ENCODE peak calls at places on chromosomes 12 and 14, in seven cellular contexts. P, X, S, Y, A, R and W are unnamed samples.

GRCh38 chr12:92735131-92735721 is 32.4 kb downstream of the PLEKHG7 start:
- DNase-seq in P (peak), X (no peak), S (no peak), Y (no peak), A (peak), R (no peak), W (peak)

GRCh38 chr12:126369487-126370463 is 1304.5 kb downstream of the AACS start:
- DNase-seq in P (peak), X (no peak), S (no peak), Y (no peak), A (no peak), R (no peak), W (no peak)

GRCh38 chr12:98741615-98742265 is 96.7 kb downstream of the APAF1 start:
- DNase-seq in P (peak), X (no peak), S (peak), Y (no peak), A (no peak), R (no peak), W (no peak)

GRCh38 chr14:67911506-67911905 is 91.9 kb downstream of the RAD51B start:
- DNase-seq in P (peak), X (no peak), S (no peak), Y (no peak), A (no peak), R (no peak), W (no peak)

GRCh38 chr12:120774169-120774916 is 48.7 kb downstream of the ACADS start:
- DNase-seq in P (peak), X (no peak), S (no peak), Y (no peak), A (no peak), R (no peak), W (peak)

GRCh38 chr14:30193056-30193455 is 265.4 kb upstream of the PRKD1 start:
- DNase-seq in P (no peak), X (no peak), S (no peak), Y (no peak), A (no peak), R (no peak), W (no peak)

GRCh38 chr14:90275820-90276219 is 19.5 kb downstream of the PSMC1 start:
- DNase-seq in P (no peak), X (no peak), S (peak), Y (no peak), A (no peak), R (no peak), W (peak)

GRCh38 chr12:24991209-24992049 is 42.5 kb upstream of the BCAT1 start:
- DNase-seq in P (peak), X (no peak), S (peak), Y (peak), A (peak), R (no peak), W (peak)

GRCh38 chr14:31172084-31172483 is 35.5 kb downstream of the HECTD1 start:
- DNase-seq in P (peak), X (no peak), S (no peak), Y (no peak), A (no peak), R (no peak), W (no peak)

GRCh38 chr12:109626378-109627115 is 53.0 kb downstream of the MVK start:
- DNase-seq in P (no peak), X (no peak), S (no peak), Y (no peak), A (no peak), R (no peak), W (no peak)

GRCh38 chr12:124700810-124701594 is 133.6 kb upstream of the NCOR2 start:
- DNase-seq in P (no peak), X (no peak), S (no peak), Y (no peak), A (peak), R (no peak), W (no peak)

GRCh38 chr14:91946313-91947195 is 940 bp downstream of the FBLN5 start:
- DNase-seq in P (peak), X (no peak), S (no peak), Y (no peak), A (no peak), R (no peak), W (no peak)

GRCh38 chr14:44379292-44379977 is 127.6 kb downstream of the FSCB start:
- DNase-seq in P (no peak), X (no peak), S (no peak), Y (no peak), A (no peak), R (no peak), W (no peak)

GRCh38 chr12:10210225-10210624 is 2.5 kb upstream of the GABARAPL1 start:
- DNase-seq in P (no peak), X (no peak), S (no peak), Y (no peak), A (no peak), R (no peak), W (no peak)

GRCh38 chr14:93018401-93018800 is 95.5 kb downstream of the CHGA start:
- DNase-seq in P (no peak), X (no peak), S (no peak), Y (no peak), A (no peak), R (no peak), W (no peak)

GRCh38 chr14:69298131-69299071 is 38.4 kb downstream of the GALNT16 start:
- DNase-seq in P (no peak), X (no peak), S (no peak), Y (no peak), A (no peak), R (no peak), W (no peak)

GRCh38 chr12:116434155-116435065 is 124.8 kb upstream of the MAP1LC3B2 start:
- DNase-seq in P (peak), X (peak), S (no peak), Y (no peak), A (no peak), R (no peak), W (peak)

GRCh38 chr14:60565211-60565610 is 56.3 kb downstream of the SIX6 start:
- DNase-seq in P (peak), X (no peak), S (no peak), Y (no peak), A (no peak), R (no peak), W (peak)

GRCh38 chr12:111798182-111798581 is 31.4 kb downstream of the ALDH2 start:
- DNase-seq in P (no peak), X (no peak), S (no peak), Y (no peak), A (no peak), R (no peak), W (no peak)

GRCh38 chr12:26971963-26972362 is 33.7 kb downstream of the FGFR1OP2 start:
- DNase-seq in P (no peak), X (no peak), S (peak), Y (no peak), A (no peak), R (no peak), W (no peak)

GRCh38 chr12:53044052-53044581 is 5.7 kb upstream of the TNS2 start:
- DNase-seq in P (no peak), X (no peak), S (no peak), Y (no peak), A (no peak), R (no peak), W (peak)

GRCh38 chr12:91264178-91264577 is 81.6 kb upstream of the DCN start:
- DNase-seq in P (peak), X (no peak), S (no peak), Y (no peak), A (no peak), R (no peak), W (no peak)

GRCh38 chr12:46209914-46210834 is 58.7 kb downstream of the SLC38A1 start:
- DNase-seq in P (peak), X (no peak), S (peak), Y (peak), A (peak), R (no peak), W (peak)

GRCh38 chr14:65359503-65359902 is 53.0 kb upstream of the FUT8 start:
- DNase-seq in P (peak), X (no peak), S (no peak), Y (peak), A (no peak), R (no peak), W (peak)

GRCh38 chr12:57497223-57498142 is 9.6 kb downstream of the MARS1 start:
- DNase-seq in P (no peak), X (no peak), S (no peak), Y (no peak), A (no peak), R (no peak), W (no peak)

GRCh38 chr14:102626530-102626929 is 34.1 kb downstream of the RCOR1 start:
- DNase-seq in P (no peak), X (no peak), S (no peak), Y (no peak), A (no peak), R (no peak), W (no peak)

GRCh38 chr12:126807312-126807711 is 1459.7 kb upstream of the TMEM132C start:
- DNase-seq in P (no peak), X (no peak), S (no peak), Y (no peak), A (no peak), R (no peak), W (no peak)

GRCh38 chr14:37090026-37090425 is 82.4 kb downstream of the SLC25A21 start:
- DNase-seq in P (no peak), X (no peak), S (no peak), Y (no peak), A (no peak), R (no peak), W (peak)

GRCh38 chr14:24067133-24068082 is 4.0 kb upstream of the CPNE6 start:
- DNase-seq in P (no peak), X (no peak), S (no peak), Y (no peak), A (peak), R (no peak), W (no peak)

GRCh38 chr12:16189849-16190248 is 87.6 kb downstream of the SLC15A5 start:
- DNase-seq in P (peak), X (no peak), S (no peak), Y (peak), A (no peak), R (no peak), W (peak)

GRCh38 chr14:99278836-99279235 is 6.8 kb upstream of the BCL11B start:
- DNase-seq in P (no peak), X (no peak), S (no peak), Y (no peak), A (no peak), R (no peak), W (no peak)

GRCh38 chr12:89448526-89448925 is 76.1 kb downstream of the GALNT4 start:
- DNase-seq in P (no peak), X (no peak), S (no peak), Y (no peak), A (peak), R (no peak), W (no peak)

GRCh38 chr12:22339691-22340090 is 5.2 kb upstream of the ST8SIA1 start:
- DNase-seq in P (no peak), X (no peak), S (no peak), Y (no peak), A (no peak), R (no peak), W (no peak)

GRCh38 chr14:21924479-21924878 is 250.9 kb upstream of the OR4E1 start:
- DNase-seq in P (no peak), X (no peak), S (peak), Y (peak), A (no peak), R (no peak), W (peak)